ENCODE peak calls at places on chromosomes 3 and 15, in eight cellular contexts. C is lower lobe of right lung, O is HFF-Myc, L is choroid plexus epithelial cell, V is fibroblast of the aortic adventitia, T is heart right ventricle, D is fibroblast of lung, K is suprapubic skin. A is an unnamed sample.

GRCh38 chr3:184203526-184203925 is 17.5 kb downstream of the ABCF3 start:
- DNase-seq in C (no peak), O (no peak), L (no peak), V (no peak), T (no peak), D (no peak), K (no peak), A (no peak)

GRCh38 chr3:95049841-95050240 is 987.0 kb downstream of the NSUN3 start:
- DNase-seq in C (no peak), O (no peak), L (no peak), V (no peak), T (no peak), D (no peak), K (no peak), A (no peak)

GRCh38 chr3:192857148-192857735 is 60.4 kb downstream of the MB21D2 start:
- DNase-seq in C (no peak), O (no peak), L (no peak), V (peak), T (no peak), D (no peak), K (no peak), A (no peak)

GRCh38 chr15:90686435-90687218 is 30.5 kb upstream of the BLM start:
- DNase-seq in C (no peak), O (no peak), L (no peak), V (no peak), T (no peak), D (no peak), K (no peak), A (no peak)

GRCh38 chr15:40470423-40471104 is at the start of gene CHST14:
- DNase-seq in C (peak), O (no peak), L (peak), V (peak), T (peak), D (peak), K (no peak), A (no peak)

GRCh38 chr3:129623447-129624118 is 17.1 kb upstream of the PLXND1 start:
- DNase-seq in C (peak), O (no peak), L (peak), V (no peak), T (peak), D (no peak), K (peak), A (no peak)

GRCh38 chr15:48800811-48801460 is 9.9 kb downstream of the CEP152 start:
- DNase-seq in C (no peak), O (no peak), L (peak), V (peak), T (no peak), D (peak), K (no peak), A (no peak)

GRCh38 chr3:115388166-115388565 is 235.1 kb upstream of the GAP43 start:
- DNase-seq in C (no peak), O (no peak), L (peak), V (peak), T (peak), D (peak), K (no peak), A (no peak)

GRCh38 chr3:46797486-46797885 is 65.8 kb downstream of the MYL3 start:
- DNase-seq in C (no peak), O (no peak), L (no peak), V (no peak), T (no peak), D (no peak), K (no peak), A (no peak)

GRCh38 chr3:156973954-156974353 is 147.8 kb downstream of the LEKR1 start:
- DNase-seq in C (no peak), O (no peak), L (no peak), V (no peak), T (no peak), D (no peak), K (no peak), A (no peak)

DNA sequence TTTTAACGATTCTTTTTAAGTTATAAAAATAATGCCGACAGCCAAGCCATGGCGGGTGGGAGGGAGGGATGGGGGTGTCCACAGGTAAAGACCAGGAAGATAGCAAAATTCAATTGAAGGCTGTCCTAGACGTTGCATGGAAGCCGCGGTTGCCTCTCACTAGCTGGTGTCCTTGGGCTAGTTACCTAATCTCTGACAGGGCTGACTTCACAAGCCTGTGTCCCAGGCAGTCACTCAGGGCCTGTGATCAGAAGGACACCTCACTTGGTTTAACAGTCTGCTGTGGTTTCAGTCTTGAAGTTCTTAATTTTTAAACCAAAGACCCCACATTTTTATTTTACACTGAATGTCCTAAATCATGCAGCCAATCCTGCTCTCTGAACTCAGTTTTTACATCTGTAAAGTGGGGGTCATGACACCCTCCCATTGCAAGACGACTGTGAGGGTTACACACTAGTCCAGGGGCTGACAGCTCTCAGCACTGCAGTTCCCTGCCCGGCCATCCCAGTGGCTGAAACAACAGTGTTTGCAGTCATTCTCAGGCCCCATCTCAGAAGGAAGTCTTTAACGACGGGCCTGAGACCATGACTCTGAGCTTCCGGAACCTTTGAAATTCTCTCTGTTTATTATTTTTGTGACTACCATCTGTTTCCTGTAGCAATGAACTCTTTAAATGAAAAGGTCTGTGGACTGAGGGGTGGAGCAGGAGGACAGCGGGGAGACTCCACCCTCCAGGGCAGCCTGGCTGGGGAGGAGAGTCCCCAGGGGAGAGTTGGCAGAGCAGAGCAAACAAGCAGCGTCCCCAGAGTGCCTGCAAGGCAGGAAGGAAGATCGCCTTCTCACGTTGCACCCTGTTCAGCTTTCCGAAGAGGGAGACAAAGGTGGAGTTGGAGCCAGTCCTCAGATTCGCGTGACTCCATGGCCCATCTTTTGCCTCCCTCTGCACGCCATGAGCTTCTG is 525.4 kb upstream of the PROK2 start:
- DNase-seq in C (no peak), O (peak), L (peak), V (peak), T (peak), D (peak), K (no peak), A (peak)
- TF ChIP-seq CTCF in C (peak), O (no peak), L (peak), V (no peak), T (no peak), D (no peak), K (no peak), A (no peak)

DNA sequence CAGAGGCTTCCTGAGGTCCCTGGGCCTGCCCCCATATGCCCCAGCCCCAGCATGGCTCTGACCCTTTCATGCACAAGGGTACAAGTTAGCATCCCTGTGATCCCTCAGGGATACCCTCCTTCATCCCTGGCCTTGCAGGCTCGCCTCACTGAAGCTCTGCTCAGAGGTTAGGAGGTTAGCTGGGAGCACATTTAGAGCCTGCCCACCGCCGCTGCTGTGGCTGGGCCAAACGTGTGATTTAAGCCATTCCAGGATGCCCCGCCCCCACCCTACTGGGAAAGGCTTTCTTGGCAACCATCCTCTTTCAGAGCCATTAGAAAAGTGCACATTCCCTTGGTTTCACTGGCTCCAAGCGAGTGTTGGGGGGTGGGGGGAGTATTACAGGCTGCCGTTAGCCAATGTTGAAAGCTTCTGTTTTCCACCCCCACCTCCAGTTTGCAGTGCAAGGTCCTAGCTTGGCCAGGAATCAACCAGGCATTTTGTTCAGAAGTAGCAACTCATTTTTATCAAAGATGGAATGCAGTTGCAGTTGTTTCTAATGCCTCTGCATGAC is 6.3 kb upstream of the HES1 start:
- DNase-seq in C (no peak), O (no peak), L (peak), V (peak), T (no peak), D (no peak), K (no peak), A (no peak)
- H3K4me3 ChIP-seq in C (no peak), O (no peak), L (no peak), V (no peak), T (no peak), D (no peak), K (no peak), A (no peak)

GRCh38 chr3:49539659-49540560 is 14.4 kb upstream of the BSN start:
- DNase-seq in C (peak), O (peak), L (peak), V (peak), T (peak), D (peak), K (peak), A (peak)
- TF ChIP-seq CTCF in C (peak), O (peak), L (peak), V (peak), T (peak), D (peak), K (peak), A (peak)

DNA sequence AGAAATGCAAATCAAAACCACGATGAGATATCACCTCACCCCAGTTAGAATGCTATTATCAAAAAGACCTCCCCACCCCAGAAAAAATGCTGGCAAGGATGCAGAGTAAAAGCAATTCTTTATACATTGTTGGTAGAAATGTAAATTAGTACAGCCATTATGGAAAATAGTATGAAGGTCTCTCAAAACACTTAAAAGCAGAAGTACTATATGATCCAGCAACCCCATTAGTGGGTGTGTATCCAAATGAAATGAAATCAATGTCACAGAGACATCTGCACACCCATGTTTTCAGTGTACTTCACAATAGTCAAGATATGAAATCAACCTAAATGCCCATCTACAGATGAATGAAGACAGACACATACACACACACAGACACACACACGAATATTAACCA is 308.8 kb downstream of the CHST2 start:
- DNase-seq in C (no peak), O (no peak), L (no peak), V (no peak), T (no peak), D (no peak), K (no peak), A (no peak)
- H3K4me3 ChIP-seq in C (no peak), O (no peak), L (no peak), V (no peak), T (no peak), D (no peak), K (no peak), A (no peak)

GRCh38 chr3:81242871-81243270 is 518.6 kb downstream of the GBE1 start:
- DNase-seq in C (no peak), O (no peak), L (peak), V (peak), T (no peak), D (peak), K (no peak), A (no peak)
- TF ChIP-seq CTCF in C (no peak), O (peak), L (peak), V (peak), T (no peak), D (peak), K (no peak), A (peak)

GRCh38 chr3:185221203-185221602 is 32.6 kb downstream of the EHHADH start:
- DNase-seq in C (no peak), O (no peak), L (no peak), V (no peak), T (no peak), D (no peak), K (no peak), A (no peak)

GRCh38 chr3:185210621-185211157 is 43.2 kb downstream of the EHHADH start:
- DNase-seq in C (no peak), O (no peak), L (no peak), V (no peak), T (no peak), D (no peak), K (no peak), A (no peak)

GRCh38 chr3:185215873-185216586 is 37.8 kb downstream of the EHHADH start:
- DNase-seq in C (no peak), O (no peak), L (peak), V (peak), T (no peak), D (peak), K (no peak), A (no peak)

GRCh38 chr3:185216587-185216918 is 37.3 kb downstream of the EHHADH start:
- DNase-seq in C (no peak), O (no peak), L (peak), V (peak), T (peak), D (no peak), K (no peak), A (no peak)
- H3K4me3 ChIP-seq in C (peak), O (no peak), L (peak), V (peak), T (no peak), D (no peak), K (no peak), A (peak)

GRCh38 chr3:41447701-41448100 is 248.4 kb downstream of the CTNNB1 start:
- DNase-seq in C (no peak), O (no peak), L (no peak), V (no peak), T (no peak), D (no peak), K (no peak), A (no peak)

GRCh38 chr3:41448396-41448795 is 249.1 kb downstream of the CTNNB1 start:
- DNase-seq in C (no peak), O (no peak), L (no peak), V (no peak), T (no peak), D (no peak), K (no peak), A (no peak)

DNA sequence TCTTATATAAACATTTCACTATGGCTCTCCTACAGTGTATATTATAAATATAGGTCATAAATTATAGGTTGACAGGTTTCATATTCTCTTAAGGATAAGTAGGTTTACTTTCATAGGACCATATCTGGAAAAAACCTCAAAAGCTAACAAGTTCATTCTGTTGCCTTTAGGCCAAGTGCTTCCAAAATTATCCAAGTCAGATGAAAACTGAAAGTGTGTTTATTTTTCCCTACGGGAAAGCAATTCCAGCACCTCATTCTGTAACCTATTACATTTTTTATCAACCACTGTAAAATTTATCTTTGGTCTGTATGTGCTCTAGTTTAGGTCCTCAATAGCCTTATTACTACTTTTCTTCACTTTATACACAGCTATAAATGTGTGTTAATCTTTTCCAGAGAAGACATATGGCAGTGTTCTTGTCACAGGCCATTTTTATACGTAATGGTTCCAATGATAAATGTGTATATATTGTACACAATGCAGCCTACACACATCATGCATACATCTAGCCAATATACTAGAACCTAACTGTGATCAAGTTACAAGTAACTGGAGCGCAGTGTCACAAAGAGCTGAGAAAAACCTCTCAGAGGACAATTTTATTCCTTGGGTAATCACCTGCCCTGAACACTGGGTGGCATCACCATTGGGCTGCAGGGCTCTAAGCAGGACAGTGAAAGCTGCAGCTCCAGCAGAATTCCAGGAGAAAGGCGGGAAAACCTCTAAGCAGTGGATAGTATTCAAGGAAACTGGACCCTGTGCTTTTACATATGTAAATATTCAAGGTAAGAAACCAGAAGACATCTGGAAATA is 251.3 kb downstream of the CTNNB1 start:
- DNase-seq in C (no peak), O (peak), L (no peak), V (no peak), T (no peak), D (peak), K (no peak), A (no peak)
- TF ChIP-seq CTCF in C (no peak), O (no peak), L (peak), V (peak), T (no peak), D (no peak), K (no peak), A (peak)

GRCh38 chr15:28107894-28108255 is 8.8 kb upstream of the OCA2 start:
- DNase-seq in C (no peak), O (no peak), L (no peak), V (no peak), T (no peak), D (no peak), K (no peak), A (no peak)
- H3K4me3 ChIP-seq in C (peak), O (no peak), L (no peak), V (no peak), T (peak), D (no peak), K (peak), A (no peak)

GRCh38 chr3:171218069-171218468 is 191.5 kb upstream of the SLC2A2 start:
- DNase-seq in C (no peak), O (no peak), L (no peak), V (no peak), T (no peak), D (no peak), K (no peak), A (no peak)
- TF ChIP-seq CTCF in C (no peak), O (no peak), L (no peak), V (no peak), T (no peak), D (no peak), K (no peak), A (no peak)

GRCh38 chr3:132662212-132662611 is 2.1 kb downstream of the UBA5 start:
- DNase-seq in C (no peak), O (no peak), L (no peak), V (no peak), T (no peak), D (no peak), K (no peak), A (no peak)
- H3K4me3 ChIP-seq in C (peak), O (peak), L (no peak), V (no peak), T (no peak), D (peak), K (no peak), A (no peak)